ENCODE peak calls at places on chromosomes 4 and X, in nine cellular contexts. H is neural crest cell, I is fibroblast of the aortic adventitia, N is GM06990, Z is HFFc6, G is coronary artery, X is dorsolateral prefrontal cortex, E is ovary, C is fibroblast of lung. M is an unnamed sample.

GRCh38 chr4:184444953-184445309 is 29.4 kb downstream of the IRF2 start:
- DNase-seq in H (no peak), I (no peak), N (peak), Z (no peak), G (no peak), X (no peak), E (no peak), C (no peak), M (no peak)

GRCh38 chrX:11770320-11770719 is 12.3 kb downstream of the MSL3 start:
- DNase-seq in H (peak), I (peak), N (no peak), Z (peak), G (no peak), X (no peak), E (no peak), C (peak), M (peak)

GRCh38 chrX:15170927-15171326 is 99.0 kb downstream of the ASB9 start:
- DNase-seq in H (no peak), I (no peak), N (no peak), Z (no peak), G (no peak), X (no peak), E (no peak), C (peak), M (no peak)

GRCh38 chrX:24607616-24608015 is 39.5 kb downstream of the PCYT1B start:
- DNase-seq in H (no peak), I (no peak), N (no peak), Z (no peak), G (no peak), X (no peak), E (no peak), C (no peak), M (no peak)

GRCh38 chrX:10582945-10583344 is 37.4 kb downstream of the MID1 start:
- DNase-seq in H (no peak), I (peak), N (no peak), Z (peak), G (no peak), X (no peak), E (no peak), C (peak), M (no peak)

GRCh38 chrX:34528081-34528480 is 129.0 kb downstream of the TMEM47 start:
- DNase-seq in H (no peak), I (no peak), N (no peak), Z (no peak), G (no peak), X (no peak), E (no peak), C (no peak), M (no peak)

GRCh38 chr4:107035711-107036601 is at the start of gene DKK2:
- DNase-seq in H (peak), I (peak), N (no peak), Z (no peak), G (no peak), X (peak), E (no peak), C (peak), M (peak)

GRCh38 chrX:153684447-153685178 is 3.1 kb upstream of the SLC6A8 start:
- DNase-seq in H (no peak), I (no peak), N (no peak), Z (no peak), G (peak), X (no peak), E (no peak), C (no peak), M (peak)

GRCh38 chrX:81377329-81377728 is 175.4 kb downstream of the SH3BGRL start:
- DNase-seq in H (no peak), I (peak), N (no peak), Z (peak), G (no peak), X (no peak), E (no peak), C (peak), M (peak)

GRCh38 chr4:29972121-29972520 is 748.0 kb upstream of the PCDH7 start:
- DNase-seq in H (no peak), I (no peak), N (no peak), Z (no peak), G (no peak), X (no peak), E (no peak), C (peak), M (no peak)

GRCh38 chrX:129843209-129843458 is 552 bp downstream of the ZDHHC9 start:
- DNase-seq in H (no peak), I (no peak), N (no peak), Z (no peak), G (peak), X (no peak), E (no peak), C (no peak), M (peak)

GRCh38 chr4:119735136-119735770 is 106.6 kb upstream of the PDE5A start:
- DNase-seq in H (no peak), I (peak), N (no peak), Z (peak), G (no peak), X (no peak), E (no peak), C (peak), M (no peak)

GRCh38 chrX:42289492-42290385 is 366.4 kb upstream of the CASK start:
- DNase-seq in H (no peak), I (no peak), N (no peak), Z (no peak), G (no peak), X (no peak), E (no peak), C (no peak), M (no peak)

GRCh38 chrX:42290608-42291007 is 367.3 kb upstream of the CASK start:
- DNase-seq in H (no peak), I (peak), N (no peak), Z (no peak), G (no peak), X (no peak), E (no peak), C (no peak), M (peak)
- TF ChIP-seq CTCF in H (peak), I (peak), N (peak), Z (no peak), G (no peak), X (no peak), E (no peak), C (no peak), M (peak)

GRCh38 chr4:64882311-64883086 is 473.2 kb upstream of the TECRL start:
- DNase-seq in H (no peak), I (no peak), N (no peak), Z (no peak), G (no peak), X (no peak), E (no peak), C (no peak), M (no peak)

GRCh38 chr4:64883087-64883926 is 474.1 kb upstream of the TECRL start:
- DNase-seq in H (no peak), I (no peak), N (no peak), Z (no peak), G (no peak), X (no peak), E (no peak), C (no peak), M (no peak)

GRCh38 chr4:64880557-64880956 is 471.3 kb upstream of the TECRL start:
- DNase-seq in H (no peak), I (no peak), N (no peak), Z (no peak), G (no peak), X (no peak), E (no peak), C (no peak), M (no peak)
- TF ChIP-seq CTCF in H (no peak), I (no peak), N (no peak), Z (no peak), G (no peak), X (no peak), E (no peak), C (no peak), M (no peak)

GRCh38 chr4:6716018-6716911 is at the start of gene BLOC1S4:
- DNase-seq in H (peak), I (peak), N (peak), Z (peak), G (peak), X (peak), E (peak), C (peak), M (peak)
- TF ChIP-seq CTCF in H (peak), I (no peak), N (no peak), Z (peak), G (no peak), X (peak), E (no peak), C (no peak), M (peak)

DNA sequence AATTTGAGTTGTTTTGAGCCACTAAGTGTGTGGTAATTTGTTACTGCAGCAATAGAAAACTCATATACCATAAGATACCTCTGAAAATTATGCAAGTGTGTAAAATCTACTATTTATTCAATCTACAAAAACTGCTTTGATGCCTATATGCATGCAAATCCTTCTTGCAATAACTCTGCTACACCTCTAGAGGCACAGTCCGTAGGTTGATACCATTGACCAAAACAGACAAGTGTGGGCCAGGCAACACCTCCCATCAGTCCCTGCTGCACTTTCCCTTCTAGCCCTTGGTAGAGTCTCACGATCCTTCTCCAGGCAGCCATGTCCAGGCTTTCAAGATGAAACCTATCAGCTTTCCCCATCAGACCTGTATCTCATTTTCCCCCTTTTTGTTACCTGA is 48.8 kb upstream of the FAM9A start:
- DNase-seq in H (no peak), I (no peak), N (no peak), Z (no peak), G (no peak), X (no peak), E (no peak), C (no peak), M (no peak)
- TF ChIP-seq CTCF in H (peak), I (no peak), N (peak), Z (peak), G (no peak), X (no peak), E (no peak), C (no peak), M (peak)

M was measured in neural progenitor cell.